ENCODE peak calls at places on chromosomes 5 and 9, in six cellular contexts. B, F, L, R, U and Z are unnamed samples.

GRCh38 chr5:78060421-78060820 is 234.1 kb downstream of the AP3B1 start:
- DNase-seq in B (no peak), F (no peak), L (no peak), R (no peak), U (no peak), Z (no peak)

GRCh38 chr9:23581936-23582335 is 244.1 kb downstream of the ELAVL2 start:
- DNase-seq in B (no peak), F (no peak), L (no peak), R (no peak), U (no peak), Z (no peak)

GRCh38 chr5:111747336-111747735 is 9.7 kb downstream of the NREP start:
- DNase-seq in B (no peak), F (no peak), L (no peak), R (no peak), U (no peak), Z (no peak)

GRCh38 chr5:34620185-34620584 is 35.9 kb upstream of the RAI14 start:
- DNase-seq in B (no peak), F (no peak), L (no peak), R (no peak), U (no peak), Z (no peak)

GRCh38 chr5:765948-766631 is 18.4 kb downstream of the ZDHHC11B start:
- DNase-seq in B (no peak), F (no peak), L (no peak), R (no peak), U (no peak), Z (peak)

GRCh38 chr5:66828551-66829421 is 232.6 kb downstream of the MAST4 start:
- DNase-seq in B (no peak), F (no peak), L (peak), R (peak), U (peak), Z (peak)

GRCh38 chr9:85421641-85422040 is 320.1 kb downstream of the AGTPBP1 start:
- DNase-seq in B (no peak), F (no peak), L (no peak), R (no peak), U (no peak), Z (no peak)

GRCh38 chr5:15480436-15480835 is 19.5 kb upstream of the FBXL7 start:
- DNase-seq in B (no peak), F (no peak), L (no peak), R (no peak), U (no peak), Z (no peak)

GRCh38 chr5:150009671-150010387 is 9.3 kb downstream of the HMGXB3 start:
- DNase-seq in B (no peak), F (no peak), L (no peak), R (no peak), U (no peak), Z (no peak)

GRCh38 chr5:99929067-99929805 is 605.9 kb upstream of the FAM174A start:
- DNase-seq in B (no peak), F (no peak), L (no peak), R (no peak), U (no peak), Z (no peak)

GRCh38 chr5:6517494-6517893 is 68.8 kb downstream of the UBE2QL1 start:
- DNase-seq in B (no peak), F (no peak), L (no peak), R (peak), U (no peak), Z (no peak)

GRCh38 chr5:1468247-1468612 is 23.0 kb upstream of the SLC6A3 start:
- DNase-seq in B (peak), F (no peak), L (no peak), R (no peak), U (peak), Z (peak)

GRCh38 chr9:86642721-86643120 is 288.5 kb upstream of the TUT7 start:
- DNase-seq in B (no peak), F (no peak), L (no peak), R (no peak), U (no peak), Z (no peak)